ENCODE peak calls at places on chromosomes 12 and 14, in nine cellular contexts. One of them, this sample, is unnamed.

GRCh38 chr14:23005451-23005850 is 4.5 kb downstream of the C14orf93 start:
- DNase-seq in GM10248: no peak
- DNase-seq in K562: no peak
- DNase-seq in upper lobe of right lung: no peak
- DNase-seq in CD8-positive, alpha-beta T cell: no peak
- DNase-seq in AG09309: no peak
- DNase-seq in cardiac muscle cell: no peak
- DNase-seq in SK-N-SH: no peak
- DNase-seq in AG09319: no peak
- DNase-seq in this sample: no peak

GRCh38 chr12:25970916-25971674 is 12.6 kb downstream of the RASSF8 start:
- DNase-seq in CD8-positive, alpha-beta T cell: no peak
- DNase-seq in SK-N-SH: no peak
- DNase-seq in GM10248: no peak
- DNase-seq in upper lobe of right lung: no peak
- DNase-seq in cardiac muscle cell: no peak
- DNase-seq in AG09319: no peak
- DNase-seq in AG09309: no peak
- DNase-seq in K562: no peak
- DNase-seq in this sample: no peak

GRCh38 chr14:93045211-93045674 is 70.5 kb downstream of the ITPK1 start:
- DNase-seq in cardiac muscle cell: peak; percentile 84
- DNase-seq in AG09319: no peak
- DNase-seq in GM10248: no peak
- DNase-seq in SK-N-SH: no peak
- DNase-seq in upper lobe of right lung: no peak
- DNase-seq in AG09309: no peak
- DNase-seq in K562: no peak
- DNase-seq in CD8-positive, alpha-beta T cell: no peak
- DNase-seq in this sample: no peak

GRCh38 chr12:27123642-27124041 is 41.3 kb upstream of the C12orf71 start:
- DNase-seq in AG09309: no peak
- DNase-seq in cardiac muscle cell: peak; percentile 38
- DNase-seq in upper lobe of right lung: no peak
- DNase-seq in AG09319: no peak
- DNase-seq in SK-N-SH: peak; percentile 9
- DNase-seq in K562: peak; percentile 27
- DNase-seq in GM10248: peak; percentile 30
- DNase-seq in CD8-positive, alpha-beta T cell: no peak
- DNase-seq in this sample: no peak

GRCh38 chr14:61560323-61560722 is 135.0 kb upstream of the HIF1A start:
- DNase-seq in AG09319: no peak
- DNase-seq in upper lobe of right lung: no peak
- DNase-seq in AG09309: no peak
- DNase-seq in SK-N-SH: no peak
- DNase-seq in CD8-positive, alpha-beta T cell: no peak
- DNase-seq in cardiac muscle cell: peak; percentile 55
- DNase-seq in GM10248: no peak
- DNase-seq in K562: no peak
- DNase-seq in this sample: no peak

GRCh38 chr14:55373784-55374725 is 37.6 kb downstream of the ATG14 start:
- DNase-seq in SK-N-SH: no peak
- DNase-seq in upper lobe of right lung: no peak
- DNase-seq in GM10248: peak; percentile 57
- DNase-seq in CD8-positive, alpha-beta T cell: peak; percentile 15
- DNase-seq in AG09319: no peak
- DNase-seq in AG09309: no peak
- DNase-seq in cardiac muscle cell: no peak
- DNase-seq in K562: no peak
- DNase-seq in this sample: no peak

GRCh38 chr12:118034429-118035193 is 18.1 kb downstream of the RFC5 start:
- DNase-seq in GM10248: no peak
- DNase-seq in AG09309: peak; percentile 29
- DNase-seq in CD8-positive, alpha-beta T cell: no peak
- DNase-seq in cardiac muscle cell: peak; percentile 44
- DNase-seq in K562: peak; percentile 22
- DNase-seq in SK-N-SH: peak; percentile 54
- DNase-seq in upper lobe of right lung: no peak
- DNase-seq in AG09319: no peak
- DNase-seq in this sample: no peak

GRCh38 chr12:12070674-12071661 is at the start of gene BCL2L14:
- DNase-seq in AG09319: no peak
- DNase-seq in AG09309: no peak
- DNase-seq in upper lobe of right lung: no peak
- DNase-seq in K562: no peak
- DNase-seq in CD8-positive, alpha-beta T cell: no peak
- DNase-seq in cardiac muscle cell: no peak
- DNase-seq in SK-N-SH: no peak
- DNase-seq in GM10248: peak; percentile 58
- DNase-seq in this sample: no peak

GRCh38 chr12:64780220-64780530 is 21.0 kb upstream of the GNS start:
- DNase-seq in K562: no peak
- DNase-seq in GM10248: no peak
- DNase-seq in SK-N-SH: no peak
- DNase-seq in cardiac muscle cell: no peak
- DNase-seq in AG09319: no peak
- DNase-seq in CD8-positive, alpha-beta T cell: no peak
- DNase-seq in AG09309: no peak
- DNase-seq in upper lobe of right lung: no peak
- DNase-seq in this sample: no peak

GRCh38 chr14:102203382-102203781 is 63.7 kb downstream of the WDR20 start:
- DNase-seq in CD8-positive, alpha-beta T cell: no peak
- DNase-seq in cardiac muscle cell: no peak
- DNase-seq in SK-N-SH: peak; percentile 64
- DNase-seq in K562: no peak
- DNase-seq in upper lobe of right lung: no peak
- DNase-seq in GM10248: no peak
- DNase-seq in AG09319: no peak
- DNase-seq in AG09309: no peak
- DNase-seq in this sample: no peak
- TF ChIP-seq CTCF in CD8-positive, alpha-beta T cell: no peak
- TF ChIP-seq CTCF in cardiac muscle cell: no peak
- TF ChIP-seq CTCF in SK-N-SH: no peak
- TF ChIP-seq CTCF in K562: no peak
- TF ChIP-seq CTCF in upper lobe of right lung: no peak
- TF ChIP-seq CTCF in GM10248: no peak
- TF ChIP-seq CTCF in AG09319: no peak
- TF ChIP-seq CTCF in AG09309: no peak
- TF ChIP-seq CTCF in this sample: no peak

GRCh38 chr12:123063535-123063934 is 83.1 kb downstream of the ARL6IP4 start:
- DNase-seq in SK-N-SH: peak; percentile 58
- DNase-seq in CD8-positive, alpha-beta T cell: no peak
- DNase-seq in GM10248: peak; percentile 49
- DNase-seq in AG09309: no peak
- DNase-seq in upper lobe of right lung: no peak
- DNase-seq in K562: peak; percentile 79
- DNase-seq in AG09319: no peak
- DNase-seq in cardiac muscle cell: peak; percentile 45
- DNase-seq in this sample: no peak
- TF ChIP-seq CTCF in SK-N-SH: peak; percentile 52
- TF ChIP-seq CTCF in CD8-positive, alpha-beta T cell: peak; percentile 34
- TF ChIP-seq CTCF in GM10248: peak; percentile 9
- TF ChIP-seq CTCF in AG09309: peak; percentile 23
- TF ChIP-seq CTCF in upper lobe of right lung: peak; percentile 14
- TF ChIP-seq CTCF in K562: peak; percentile 58
- TF ChIP-seq CTCF in AG09319: peak; percentile 33
- TF ChIP-seq CTCF in cardiac muscle cell: peak; percentile 45
- TF ChIP-seq CTCF in this sample: peak; percentile 41

DNA sequence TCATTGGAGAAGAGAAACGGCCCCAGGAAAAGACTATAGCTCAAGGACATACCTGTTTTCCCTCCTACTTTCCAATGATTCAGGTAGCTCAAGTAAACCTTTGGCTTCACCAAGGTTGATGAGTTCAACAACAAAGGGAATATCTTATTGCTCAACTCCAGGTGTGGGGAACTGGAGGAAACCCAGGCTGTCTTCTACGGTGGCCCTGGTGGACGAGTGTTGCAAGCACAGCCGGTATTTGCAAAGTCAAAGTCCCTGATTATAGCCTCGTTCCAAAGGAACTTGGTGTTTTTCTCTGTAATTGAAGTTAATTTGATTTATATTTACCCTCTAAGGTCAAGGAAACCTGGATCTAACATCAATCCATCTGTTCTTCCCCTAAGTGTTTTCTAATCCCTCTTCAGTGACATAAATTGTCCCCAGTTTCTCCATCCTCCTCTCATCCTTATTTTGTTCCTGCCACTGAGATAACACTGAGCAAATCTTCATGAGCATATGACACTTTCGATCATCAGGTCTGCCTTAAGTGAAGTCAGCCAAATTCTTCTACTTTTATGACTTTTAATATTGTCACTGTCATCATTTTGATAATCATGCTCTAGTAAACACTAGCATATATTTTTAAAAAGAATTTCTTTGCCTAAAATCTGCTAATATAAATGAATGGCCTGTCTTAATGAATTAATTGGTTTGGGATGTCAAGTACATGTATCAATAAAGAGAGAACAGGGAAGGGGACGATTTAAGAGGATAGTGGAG is 174.6 kb upstream of the TBX3 start:
- DNase-seq in AG09309: no peak
- DNase-seq in AG09319: no peak
- DNase-seq in upper lobe of right lung: no peak
- DNase-seq in CD8-positive, alpha-beta T cell: no peak
- DNase-seq in SK-N-SH: no peak
- DNase-seq in cardiac muscle cell: no peak
- DNase-seq in GM10248: no peak
- DNase-seq in K562: peak; percentile 24
- DNase-seq in this sample: no peak
- TF ChIP-seq CTCF in AG09309: peak; percentile 27
- TF ChIP-seq CTCF in AG09319: no peak
- TF ChIP-seq CTCF in upper lobe of right lung: no peak
- TF ChIP-seq CTCF in CD8-positive, alpha-beta T cell: no peak
- TF ChIP-seq CTCF in SK-N-SH: no peak
- TF ChIP-seq CTCF in cardiac muscle cell: peak; percentile 28
- TF ChIP-seq CTCF in GM10248: no peak
- TF ChIP-seq CTCF in K562: no peak
- TF ChIP-seq CTCF in this sample: no peak

DNA sequence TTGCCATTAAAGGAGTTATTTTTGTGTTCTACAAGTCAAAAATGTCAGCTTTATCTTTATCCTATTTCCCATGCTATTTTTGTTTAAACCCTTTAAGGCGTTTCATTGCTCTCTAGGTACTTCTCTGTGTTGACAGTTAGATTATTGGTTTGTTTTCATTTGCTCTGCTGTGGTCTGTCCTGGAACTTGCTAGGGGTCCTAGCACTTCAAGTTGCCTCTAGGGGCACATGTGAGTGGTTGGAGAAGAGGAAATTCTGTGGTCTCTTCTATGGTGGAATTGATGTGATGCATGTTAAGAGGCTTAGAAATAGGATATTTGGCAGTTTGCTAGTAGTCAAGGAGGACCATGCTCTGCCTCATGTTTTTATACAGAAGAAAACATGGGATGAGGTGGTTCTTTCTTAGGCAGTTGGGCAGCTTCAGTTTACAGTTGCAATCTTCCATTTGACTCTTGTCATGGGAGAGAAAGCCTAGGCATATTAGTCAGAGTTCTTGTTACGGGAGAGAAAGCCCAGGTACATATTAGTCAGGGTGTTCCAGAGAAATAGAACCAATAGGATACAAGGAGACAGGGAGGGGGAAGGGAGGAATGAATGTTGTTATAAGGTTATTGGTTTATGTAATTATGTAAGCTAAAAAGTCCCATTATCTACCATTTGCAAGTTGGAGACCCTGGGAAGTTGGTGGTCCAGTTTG is 14.4 kb downstream of the TTLL5 start:
- DNase-seq in upper lobe of right lung: no peak
- DNase-seq in AG09309: no peak
- DNase-seq in AG09319: no peak
- DNase-seq in CD8-positive, alpha-beta T cell: no peak
- DNase-seq in GM10248: no peak
- DNase-seq in cardiac muscle cell: peak; percentile 50
- DNase-seq in K562: no peak
- DNase-seq in SK-N-SH: no peak
- DNase-seq in this sample: no peak
- TF ChIP-seq CTCF in upper lobe of right lung: no peak
- TF ChIP-seq CTCF in AG09309: no peak
- TF ChIP-seq CTCF in AG09319: no peak
- TF ChIP-seq CTCF in CD8-positive, alpha-beta T cell: no peak
- TF ChIP-seq CTCF in GM10248: no peak
- TF ChIP-seq CTCF in cardiac muscle cell: peak; percentile 14
- TF ChIP-seq CTCF in K562: no peak
- TF ChIP-seq CTCF in SK-N-SH: peak; percentile 19
- TF ChIP-seq CTCF in this sample: peak; percentile 26

DNA sequence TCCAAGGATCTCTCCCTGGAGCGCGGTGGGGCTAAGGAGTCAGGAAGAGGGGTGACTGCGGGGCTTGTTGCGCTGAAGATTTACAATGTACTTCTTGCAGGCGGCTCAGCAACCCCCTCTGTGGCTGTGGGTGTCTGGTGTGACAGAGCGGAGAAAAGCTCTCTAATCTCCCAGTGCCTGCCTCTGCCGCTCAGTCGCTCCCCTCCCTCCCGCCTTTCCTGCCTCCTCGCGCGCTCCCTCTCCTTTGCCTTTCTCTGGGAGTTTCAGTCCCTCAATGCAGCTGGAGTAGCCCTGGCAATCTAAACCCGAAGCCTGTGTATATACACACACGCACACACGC is 799 bp upstream of the TRHDE start:
- DNase-seq in cardiac muscle cell: peak; percentile 66
- DNase-seq in AG09309: no peak
- DNase-seq in CD8-positive, alpha-beta T cell: no peak
- DNase-seq in SK-N-SH: peak; percentile 51
- DNase-seq in GM10248: no peak
- DNase-seq in AG09319: no peak
- DNase-seq in K562: no peak
- DNase-seq in upper lobe of right lung: peak; percentile 64
- DNase-seq in this sample: no peak
- TF ChIP-seq CTCF in cardiac muscle cell: no peak
- TF ChIP-seq CTCF in AG09309: peak; percentile 1
- TF ChIP-seq CTCF in CD8-positive, alpha-beta T cell: no peak
- TF ChIP-seq CTCF in SK-N-SH: no peak
- TF ChIP-seq CTCF in GM10248: no peak
- TF ChIP-seq CTCF in AG09319: peak; percentile 17
- TF ChIP-seq CTCF in K562: no peak
- TF ChIP-seq CTCF in upper lobe of right lung: no peak
- TF ChIP-seq CTCF in this sample: no peak

DNA sequence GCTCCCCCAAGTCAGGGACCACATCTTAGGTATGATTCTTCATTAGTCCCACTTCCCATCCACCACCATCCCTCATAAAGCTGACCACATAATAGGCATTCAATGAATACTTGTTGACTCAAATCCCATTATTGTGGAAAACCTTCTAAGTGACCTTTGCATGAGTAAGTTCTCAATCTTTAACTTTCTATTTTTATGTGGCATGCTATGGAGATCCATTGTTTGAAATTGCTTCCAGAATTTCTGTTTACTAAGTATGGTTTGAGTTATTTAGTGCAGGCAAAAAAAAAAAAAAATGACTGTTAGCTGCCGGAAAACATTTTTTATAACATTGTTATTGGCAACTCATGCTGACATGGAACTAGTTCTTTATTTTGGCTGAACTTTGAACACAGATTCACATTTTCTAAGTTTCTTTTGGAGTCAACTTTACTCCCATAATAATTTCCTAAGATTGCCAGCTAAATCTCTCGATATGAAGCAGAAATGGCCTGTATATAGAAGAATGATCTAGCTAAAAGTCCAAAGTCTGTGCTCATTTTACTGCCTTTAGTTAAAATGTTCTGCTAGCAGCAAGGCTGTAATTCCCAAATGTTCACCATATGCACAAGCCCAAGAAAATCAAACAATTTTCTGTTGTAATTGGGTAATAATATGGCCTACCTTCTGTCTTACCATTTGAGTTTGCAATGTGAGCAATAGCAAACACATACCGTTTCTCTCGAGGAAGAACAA is 77.9 kb downstream of the PTGER2 start:
- DNase-seq in cardiac muscle cell: no peak
- DNase-seq in SK-N-SH: no peak
- DNase-seq in upper lobe of right lung: no peak
- DNase-seq in AG09309: peak; percentile 88
- DNase-seq in GM10248: no peak
- DNase-seq in AG09319: peak; percentile 58
- DNase-seq in CD8-positive, alpha-beta T cell: no peak
- DNase-seq in K562: no peak
- DNase-seq in this sample: no peak
- TF ChIP-seq CTCF in cardiac muscle cell: no peak
- TF ChIP-seq CTCF in SK-N-SH: no peak
- TF ChIP-seq CTCF in upper lobe of right lung: no peak
- TF ChIP-seq CTCF in AG09309: no peak
- TF ChIP-seq CTCF in GM10248: no peak
- TF ChIP-seq CTCF in AG09319: no peak
- TF ChIP-seq CTCF in CD8-positive, alpha-beta T cell: no peak
- TF ChIP-seq CTCF in K562: no peak
- TF ChIP-seq CTCF in this sample: no peak

This sample was measured in keratinocyte.